ENCODE peak calls at places on chromosome X, in four cellular contexts. One of them, this sample, is unnamed.

GRCh38 chrX:1427756-1428155 is 25.0 kb downstream of the ASMTL start:
- DNase-seq in SK-N-SH: no peak
- DNase-seq in K562: no peak
- DNase-seq in H1: no peak
- DNase-seq in this sample: peak; percentile 8

GRCh38 chrX:39869846-39870601 is 227.7 kb downstream of the BCOR start:
- DNase-seq in SK-N-SH: no peak
- DNase-seq in K562: peak; percentile 50
- DNase-seq in H1: no peak
- DNase-seq in this sample: no peak

GRCh38 chrX:72121381-72121780 is 10.3 kb downstream of the RTL5 start:
- DNase-seq in SK-N-SH: no peak
- DNase-seq in K562: no peak
- DNase-seq in H1: no peak
- DNase-seq in this sample: no peak

GRCh38 chrX:63686878-63687714 is 97.9 kb downstream of the ARHGEF9 start:
- DNase-seq in SK-N-SH: peak; percentile 42
- DNase-seq in K562: peak; percentile 26
- DNase-seq in H1: peak; percentile 43
- DNase-seq in this sample: peak; percentile 13

GRCh38 chrX:105636667-105637066 is 185.7 kb upstream of the NRK start:
- DNase-seq in SK-N-SH: no peak
- DNase-seq in K562: no peak
- DNase-seq in H1: no peak
- DNase-seq in this sample: peak; percentile 15

GRCh38 chrX:40402771-40403533 is 177.8 kb upstream of the ATP6AP2 start:
- DNase-seq in SK-N-SH: no peak
- DNase-seq in K562: peak; percentile 15
- DNase-seq in H1: no peak
- DNase-seq in this sample: no peak

GRCh38 chrX:348461-349117 is 30.0 kb upstream of the GTPBP6 start:
- DNase-seq in SK-N-SH: no peak
- DNase-seq in K562: no peak
- DNase-seq in H1: no peak
- DNase-seq in this sample: no peak

GRCh38 chrX:23374291-23374690 is 39.6 kb downstream of the PTCHD1 start:
- DNase-seq in SK-N-SH: no peak
- DNase-seq in K562: no peak
- DNase-seq in H1: no peak
- DNase-seq in this sample: no peak

GRCh38 chrX:95949588-95949987 is 735.1 kb upstream of the DIAPH2 start:
- DNase-seq in SK-N-SH: no peak
- DNase-seq in K562: no peak
- DNase-seq in H1: no peak
- DNase-seq in this sample: no peak

GRCh38 chrX:113906168-113906567 is 677.7 kb upstream of the HTR2C start:
- DNase-seq in SK-N-SH: peak; percentile 27
- DNase-seq in K562: no peak
- DNase-seq in H1: no peak
- DNase-seq in this sample: no peak

GRCh38 chrX:72620550-72621145 is 48.0 kb upstream of the HDAC8 start:
- DNase-seq in SK-N-SH: no peak
- DNase-seq in K562: peak; percentile 31
- DNase-seq in H1: no peak
- DNase-seq in this sample: no peak

GRCh38 chrX:5870238-5870637 is 358.4 kb downstream of the NLGN4X start:
- DNase-seq in SK-N-SH: no peak
- DNase-seq in K562: no peak
- DNase-seq in H1: no peak
- DNase-seq in this sample: no peak

GRCh38 chrX:131895002-131895401 is 128.1 kb upstream of the STK26 start:
- DNase-seq in SK-N-SH: no peak
- DNase-seq in K562: no peak
- DNase-seq in H1: no peak
- DNase-seq in this sample: no peak

GRCh38 chrX:53280703-53281320 is 572 bp downstream of the IQSEC2 start:
- DNase-seq in SK-N-SH: no peak
- DNase-seq in K562: no peak
- DNase-seq in H1: no peak
- DNase-seq in this sample: no peak

GRCh38 chrX:133699023-133699728 is 283.9 kb upstream of the GPC4 start:
- DNase-seq in SK-N-SH: no peak
- DNase-seq in K562: no peak
- DNase-seq in H1: no peak
- DNase-seq in this sample: no peak

GRCh38 chrX:37871626-37872302 is 24.4 kb upstream of the DYNLT3 start:
- DNase-seq in SK-N-SH: no peak
- DNase-seq in K562: peak; percentile 29
- DNase-seq in H1: no peak
- DNase-seq in this sample: no peak

GRCh38 chrX:77628294-77629025 is 157.6 kb downstream of the ATRX start:
- DNase-seq in SK-N-SH: no peak
- DNase-seq in K562: no peak
- DNase-seq in H1: no peak
- DNase-seq in this sample: no peak

GRCh38 chrX:150693782-150694574 is 782 bp downstream of the MTMR1 start:
- DNase-seq in SK-N-SH: peak; percentile 82
- DNase-seq in K562: no peak
- DNase-seq in H1: peak; percentile 64
- DNase-seq in this sample: peak; percentile 67

GRCh38 chrX:37873220-37873619 is 25.8 kb upstream of the DYNLT3 start:
- DNase-seq in SK-N-SH: no peak
- DNase-seq in K562: no peak
- DNase-seq in H1: no peak
- DNase-seq in this sample: no peak

GRCh38 chrX:119871245-119871598 is 311 bp downstream of the RNF113A start:
- DNase-seq in SK-N-SH: peak; percentile 19
- DNase-seq in K562: no peak
- DNase-seq in H1: no peak
- DNase-seq in this sample: no peak

GRCh38 chrX:38754102-38754790 is 47.0 kb upstream of the MID1IP1 start:
- DNase-seq in SK-N-SH: peak; percentile 47
- DNase-seq in K562: peak; percentile 39
- DNase-seq in H1: no peak
- DNase-seq in this sample: peak; percentile 12

GRCh38 chrX:2342878-2343277 is 157.9 kb downstream of the DHRSX start:
- DNase-seq in SK-N-SH: no peak
- DNase-seq in K562: no peak
- DNase-seq in H1: no peak
- DNase-seq in this sample: no peak

GRCh38 chrX:18549643-18550042 is 122.3 kb downstream of the RS1 start:
- DNase-seq in SK-N-SH: no peak
- DNase-seq in K562: no peak
- DNase-seq in H1: no peak
- DNase-seq in this sample: peak; percentile 13

GRCh38 chrX:48957477-48957826 is at the start of gene OTUD5:
- DNase-seq in SK-N-SH: peak; percentile 94
- DNase-seq in K562: peak; percentile 66
- DNase-seq in H1: peak; percentile 76
- DNase-seq in this sample: no peak

GRCh38 chrX:153766098-153766817 is 2.2 kb downstream of the PLXNB3 start:
- DNase-seq in SK-N-SH: peak; percentile 74
- DNase-seq in K562: peak; percentile 71
- DNase-seq in H1: no peak
- DNase-seq in this sample: no peak

GRCh38 chrX:49695276-49696180 is at the start of gene PAGE1:
- DNase-seq in SK-N-SH: no peak
- DNase-seq in K562: peak; percentile 55
- DNase-seq in H1: no peak
- DNase-seq in this sample: no peak

GRCh38 chrX:135000516-135000915 is 9.7 kb downstream of the SMIM10 start:
- DNase-seq in SK-N-SH: no peak
- DNase-seq in K562: no peak
- DNase-seq in H1: no peak
- DNase-seq in this sample: no peak

GRCh38 chrX:134623293-134624045 is 34.8 kb downstream of the PLAC1 start:
- DNase-seq in SK-N-SH: no peak
- DNase-seq in K562: no peak
- DNase-seq in H1: no peak
- DNase-seq in this sample: no peak

GRCh38 chrX:123590842-123591491 is 141.9 kb downstream of the THOC2 start:
- DNase-seq in SK-N-SH: no peak
- DNase-seq in K562: no peak
- DNase-seq in H1: no peak
- DNase-seq in this sample: no peak

GRCh38 chrX:16171944-16172343 is 4.7 kb downstream of the MAGEB17 start:
- DNase-seq in SK-N-SH: no peak
- DNase-seq in K562: no peak
- DNase-seq in H1: no peak
- DNase-seq in this sample: no peak

GRCh38 chrX:508163-508562 is 121.5 kb upstream of the PPP2R3B start:
- DNase-seq in SK-N-SH: no peak
- DNase-seq in K562: no peak
- DNase-seq in H1: no peak
- DNase-seq in this sample: no peak

DNA sequence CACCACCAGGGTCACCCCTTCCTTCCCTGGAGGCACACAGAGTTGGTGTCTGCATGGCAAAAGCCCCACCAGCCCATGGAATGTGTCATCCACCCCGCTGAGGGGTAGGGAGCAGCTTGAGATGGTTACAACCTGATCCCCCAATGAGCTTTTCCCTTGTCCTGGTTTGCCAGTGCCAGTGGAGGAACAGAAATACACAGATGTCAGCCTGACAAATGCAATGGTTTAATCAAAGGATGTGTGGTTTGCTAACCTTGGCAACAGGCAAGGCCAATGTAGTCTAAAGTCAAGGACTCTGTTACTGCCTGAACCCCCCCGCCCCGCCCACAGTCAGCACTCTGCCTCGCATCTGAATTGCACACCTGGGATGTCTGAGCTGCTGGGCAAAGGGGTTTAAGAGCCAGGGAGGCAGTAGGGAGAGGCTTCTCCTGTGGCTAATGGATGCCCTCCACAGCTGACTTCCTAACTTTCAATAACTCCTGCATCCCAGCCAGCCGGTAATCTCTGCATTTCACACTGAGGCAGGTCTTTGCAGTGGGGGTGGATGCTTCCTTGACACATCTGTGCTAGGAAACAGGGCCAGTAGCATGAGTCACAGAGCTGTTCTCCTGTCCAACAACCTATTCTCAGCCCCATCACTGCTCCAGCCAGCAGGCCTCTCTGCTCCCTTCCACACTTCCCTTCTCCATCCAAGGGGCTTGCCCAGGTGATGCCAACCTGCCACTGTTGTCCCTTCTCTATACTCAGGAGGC is 137.5 kb downstream of the AMMECR1 start:
- DNase-seq in SK-N-SH: no peak
- DNase-seq in K562: no peak
- DNase-seq in H1: no peak
- DNase-seq in this sample: no peak
- TF ChIP-seq TEAD4 in SK-N-SH: no peak
- TF ChIP-seq TEAD4 in K562: no peak
- TF ChIP-seq TEAD4 in H1: no peak
- TF ChIP-seq TEAD4 in this sample: no peak

DNA sequence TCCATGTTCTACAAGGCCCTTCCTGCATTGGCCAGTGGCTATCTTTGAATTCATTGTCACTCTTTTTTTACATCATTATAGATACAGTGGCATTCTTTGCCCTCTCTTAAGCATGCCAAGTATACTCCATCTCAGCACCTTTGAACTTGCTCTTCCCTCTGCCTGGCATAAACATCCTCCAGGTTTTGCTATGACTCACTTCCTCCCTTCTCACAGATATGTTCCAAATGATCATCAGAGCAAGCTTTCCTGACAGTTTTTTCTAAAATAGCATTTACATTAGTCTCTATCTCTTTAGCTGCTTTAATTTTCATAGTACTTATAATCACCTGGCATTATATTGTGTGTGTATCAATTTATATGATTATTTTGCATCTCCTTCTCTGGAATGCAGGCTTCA is 553.3 kb upstream of the MAGEB2 start:
- DNase-seq in SK-N-SH: no peak
- DNase-seq in K562: no peak
- DNase-seq in H1: no peak
- DNase-seq in this sample: no peak
- TF ChIP-seq TEAD4 in SK-N-SH: peak; percentile 70
- TF ChIP-seq TEAD4 in K562: no peak
- TF ChIP-seq TEAD4 in H1: no peak
- TF ChIP-seq TEAD4 in this sample: no peak

GRCh38 chrX:31854716-31855115 is 782.9 kb upstream of the FTHL17 start:
- DNase-seq in SK-N-SH: no peak
- DNase-seq in K562: no peak
- DNase-seq in H1: no peak
- DNase-seq in this sample: no peak
- TF ChIP-seq TEAD4 in SK-N-SH: no peak
- TF ChIP-seq TEAD4 in K562: no peak
- TF ChIP-seq TEAD4 in H1: no peak
- TF ChIP-seq TEAD4 in this sample: no peak

GRCh38 chrX:46735625-46736024 is 23.3 kb downstream of the SLC9A7 start:
- DNase-seq in SK-N-SH: no peak
- DNase-seq in K562: no peak
- DNase-seq in H1: no peak
- DNase-seq in this sample: no peak

GRCh38 chrX:46737041-46737440 is 21.9 kb downstream of the SLC9A7 start:
- DNase-seq in SK-N-SH: no peak
- DNase-seq in K562: no peak
- DNase-seq in H1: no peak
- DNase-seq in this sample: no peak

GRCh38 chrX:46739736-46740135 is 19.2 kb downstream of the SLC9A7 start:
- DNase-seq in SK-N-SH: no peak
- DNase-seq in K562: no peak
- DNase-seq in H1: no peak
- DNase-seq in this sample: no peak

GRCh38 chrX:46733226-46733625 is 25.7 kb downstream of the SLC9A7 start:
- DNase-seq in SK-N-SH: no peak
- DNase-seq in K562: no peak
- DNase-seq in H1: no peak
- DNase-seq in this sample: no peak

DNA sequence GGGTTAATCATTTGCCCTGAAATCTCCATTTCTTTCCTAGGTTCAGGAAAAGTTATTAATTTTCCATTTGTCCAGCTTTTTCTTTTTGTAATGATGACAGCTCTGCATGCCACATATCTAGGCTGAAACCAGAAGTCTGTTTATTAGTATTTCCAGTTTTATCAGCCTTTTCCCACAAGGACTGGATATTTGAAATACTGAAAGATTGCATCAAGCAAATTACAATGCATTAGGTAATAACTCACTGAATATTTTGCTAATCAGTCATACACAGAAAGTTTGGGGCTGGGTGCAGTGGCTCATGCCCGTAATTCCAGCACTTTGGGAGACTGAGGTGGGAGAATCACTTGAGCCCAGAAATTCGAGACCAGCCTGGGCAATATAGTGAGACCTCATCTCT is 21.5 kb downstream of the SLC9A7 start:
- DNase-seq in SK-N-SH: no peak
- DNase-seq in K562: no peak
- DNase-seq in H1: no peak
- DNase-seq in this sample: no peak
- TF ChIP-seq TEAD4 in SK-N-SH: no peak
- TF ChIP-seq TEAD4 in K562: no peak
- TF ChIP-seq TEAD4 in H1: no peak
- TF ChIP-seq TEAD4 in this sample: no peak

GRCh38 chrX:45803383-45803921 is 602.8 kb upstream of the DIPK2B start:
- DNase-seq in SK-N-SH: no peak
- DNase-seq in K562: no peak
- DNase-seq in H1: no peak
- DNase-seq in this sample: no peak
- TF ChIP-seq TEAD4 in SK-N-SH: peak; percentile 64
- TF ChIP-seq TEAD4 in K562: no peak
- TF ChIP-seq TEAD4 in H1: no peak
- TF ChIP-seq TEAD4 in this sample: no peak

This sample was measured in WTC11.